ENCODE peak calls at places on chromosomes 12 and 14, in four cellular contexts. One of them, this sample, is unnamed.

GRCh38 chr14:73752297-73752992 is 38.3 kb upstream of the PNMA1 start:
- DNase-seq in T47D: peak
- DNase-seq in choroid plexus epithelial cell: peak
- DNase-seq in NCI-H2029 treated with DMSO at 0.1 percent for 48 hours: peak
- DNase-seq in this sample: no peak

GRCh38 chr14:20631023-20631820 is 10.3 kb downstream of the OR6S1 start:
- DNase-seq in NCI-H2029 treated with DMSO at 0.1 percent for 48 hours: no peak
- DNase-seq in choroid plexus epithelial cell: peak
- DNase-seq in T47D: peak
- DNase-seq in this sample: peak

GRCh38 chr14:87992349-87992719 is 648 bp downstream of the GALC start:
- DNase-seq in T47D: no peak
- DNase-seq in NCI-H2029 treated with DMSO at 0.1 percent for 48 hours: no peak
- DNase-seq in choroid plexus epithelial cell: no peak
- DNase-seq in this sample: peak

GRCh38 chr12:14167005-14167628 is 185.7 kb upstream of the GRIN2B start:
- DNase-seq in choroid plexus epithelial cell: peak
- DNase-seq in NCI-H2029 treated with DMSO at 0.1 percent for 48 hours: peak
- DNase-seq in T47D: peak
- DNase-seq in this sample: peak

GRCh38 chr14:100788517-100789365 is 37.2 kb upstream of the MEG3 start:
- DNase-seq in NCI-H2029 treated with DMSO at 0.1 percent for 48 hours: no peak
- DNase-seq in choroid plexus epithelial cell: no peak
- DNase-seq in T47D: no peak
- DNase-seq in this sample: no peak

GRCh38 chr12:59620326-59620725 is 24.5 kb downstream of the SLC16A7 start:
- DNase-seq in choroid plexus epithelial cell: no peak
- DNase-seq in NCI-H2029 treated with DMSO at 0.1 percent for 48 hours: no peak
- DNase-seq in T47D: no peak
- DNase-seq in this sample: no peak

GRCh38 chr12:75479963-75480461 is 543 bp upstream of the GLIPR1 start:
- DNase-seq in T47D: no peak
- DNase-seq in NCI-H2029 treated with DMSO at 0.1 percent for 48 hours: no peak
- DNase-seq in choroid plexus epithelial cell: peak
- DNase-seq in this sample: no peak

GRCh38 chr12:92574046-92574783 is 128.6 kb upstream of the PLEKHG7 start:
- DNase-seq in NCI-H2029 treated with DMSO at 0.1 percent for 48 hours: no peak
- DNase-seq in choroid plexus epithelial cell: peak
- DNase-seq in T47D: peak
- DNase-seq in this sample: peak

GRCh38 chr12:124730455-124730932 is 133.2 kb downstream of the SCARB1 start:
- DNase-seq in NCI-H2029 treated with DMSO at 0.1 percent for 48 hours: peak
- DNase-seq in choroid plexus epithelial cell: peak
- DNase-seq in T47D: peak
- DNase-seq in this sample: no peak

GRCh38 chr12:53006810-53007742 is 820 bp downstream of the EIF4B start:
- DNase-seq in NCI-H2029 treated with DMSO at 0.1 percent for 48 hours: peak
- DNase-seq in T47D: peak
- DNase-seq in choroid plexus epithelial cell: peak
- DNase-seq in this sample: peak

GRCh38 chr14:22296722-22297121 is 292.3 kb downstream of the DAD1 start:
- DNase-seq in NCI-H2029 treated with DMSO at 0.1 percent for 48 hours: no peak
- DNase-seq in T47D: peak
- DNase-seq in choroid plexus epithelial cell: peak
- DNase-seq in this sample: peak

GRCh38 chr12:99097170-99097569 is 452.1 kb downstream of the APAF1 start:
- DNase-seq in choroid plexus epithelial cell: no peak
- DNase-seq in T47D: no peak
- DNase-seq in NCI-H2029 treated with DMSO at 0.1 percent for 48 hours: no peak
- DNase-seq in this sample: no peak

GRCh38 chr14:66572836-66573235 is 64.9 kb downstream of the GPHN start:
- DNase-seq in T47D: no peak
- DNase-seq in NCI-H2029 treated with DMSO at 0.1 percent for 48 hours: no peak
- DNase-seq in choroid plexus epithelial cell: peak
- DNase-seq in this sample: no peak

GRCh38 chr12:25384038-25384953 is 133.6 kb upstream of the KRAS start:
- DNase-seq in choroid plexus epithelial cell: no peak
- DNase-seq in T47D: no peak
- DNase-seq in NCI-H2029 treated with DMSO at 0.1 percent for 48 hours: no peak
- DNase-seq in this sample: peak

GRCh38 chr12:38157274-38157932 is 159.2 kb upstream of the ALG10B start:
- DNase-seq in NCI-H2029 treated with DMSO at 0.1 percent for 48 hours: no peak
- DNase-seq in choroid plexus epithelial cell: no peak
- DNase-seq in T47D: no peak
- DNase-seq in this sample: no peak

GRCh38 chr12:116338064-116338872 is 60.8 kb upstream of the MED13L start:
- DNase-seq in choroid plexus epithelial cell: no peak
- DNase-seq in NCI-H2029 treated with DMSO at 0.1 percent for 48 hours: no peak
- DNase-seq in T47D: no peak
- DNase-seq in this sample: no peak

GRCh38 chr12:60279224-60279623 is 683.4 kb downstream of the SLC16A7 start:
- DNase-seq in choroid plexus epithelial cell: peak
- DNase-seq in NCI-H2029 treated with DMSO at 0.1 percent for 48 hours: no peak
- DNase-seq in T47D: no peak
- DNase-seq in this sample: no peak

GRCh38 chr12:92096346-92097136 is 49.1 kb downstream of the BTG1 start:
- DNase-seq in choroid plexus epithelial cell: peak
- DNase-seq in NCI-H2029 treated with DMSO at 0.1 percent for 48 hours: no peak
- DNase-seq in T47D: no peak
- DNase-seq in this sample: no peak

GRCh38 chr14:74881425-74882102 is at the start of gene DLST:
- DNase-seq in NCI-H2029 treated with DMSO at 0.1 percent for 48 hours: peak
- DNase-seq in choroid plexus epithelial cell: peak
- DNase-seq in T47D: peak
- DNase-seq in this sample: peak

GRCh38 chr14:74959596-74960180 is 4.3 kb upstream of the PGF start:
- DNase-seq in NCI-H2029 treated with DMSO at 0.1 percent for 48 hours: no peak
- DNase-seq in T47D: no peak
- DNase-seq in choroid plexus epithelial cell: no peak
- DNase-seq in this sample: no peak

GRCh38 chr14:67541448-67542387 is 8.6 kb downstream of the PLEKHH1 start:
- DNase-seq in T47D: no peak
- DNase-seq in NCI-H2029 treated with DMSO at 0.1 percent for 48 hours: no peak
- DNase-seq in choroid plexus epithelial cell: no peak
- DNase-seq in this sample: no peak

GRCh38 chr12:14313379-14313778 is 52.1 kb upstream of the ATF7IP start:
- DNase-seq in NCI-H2029 treated with DMSO at 0.1 percent for 48 hours: no peak
- DNase-seq in T47D: no peak
- DNase-seq in choroid plexus epithelial cell: no peak
- DNase-seq in this sample: no peak

GRCh38 chr14:92937229-92937937 is 14.4 kb downstream of the CHGA start:
- DNase-seq in choroid plexus epithelial cell: no peak
- DNase-seq in T47D: no peak
- DNase-seq in NCI-H2029 treated with DMSO at 0.1 percent for 48 hours: no peak
- DNase-seq in this sample: no peak

GRCh38 chr12:81468206-81468605 is 290.9 kb downstream of the PPFIA2 start:
- DNase-seq in choroid plexus epithelial cell: peak
- DNase-seq in T47D: no peak
- DNase-seq in NCI-H2029 treated with DMSO at 0.1 percent for 48 hours: no peak
- DNase-seq in this sample: no peak

GRCh38 chr12:41778934-41779333 is 365.7 kb downstream of the GXYLT1 start:
- DNase-seq in NCI-H2029 treated with DMSO at 0.1 percent for 48 hours: no peak
- DNase-seq in T47D: no peak
- DNase-seq in choroid plexus epithelial cell: no peak
- DNase-seq in this sample: no peak